ENCODE peak calls at places on chromosome 16, in four cellular contexts. F, K, N and T are unnamed samples. For H3K79me2 and H3K36me3, the result is how much of the 10 kb centered on the place peaks cover.

GRCh38 chr16:88634141-88634993 is 4.0 kb upstream of the IL17C start:
- DNase-seq in F (peak), K (no peak), N (no peak), T (peak)

GRCh38 chr16:23515881-23516280 is 5.6 kb upstream of the GGA2 start:
- DNase-seq in F (no peak), K (no peak), N (no peak), T (no peak)

GRCh38 chr16:48000622-48001021 is 155.2 kb downstream of the ABCC12 start:
- DNase-seq in F (no peak), K (no peak), N (no peak), T (no peak)

GRCh38 chr16:66152841-66153525 is 213.5 kb upstream of the CDH5 start:
- DNase-seq in F (peak), K (no peak), N (no peak), T (no peak)

GRCh38 chr16:23893976-23894375 is 58.2 kb downstream of the PRKCB start:
- DNase-seq in F (no peak), K (no peak), N (no peak), T (no peak)

GRCh38 chr16:86324320-86324719 is 186.0 kb upstream of the FOXF1 start:
- DNase-seq in F (no peak), K (no peak), N (no peak), T (no peak)

GRCh38 chr16:88071908-88072307 is 120.7 kb downstream of the BANP start:
- DNase-seq in F (no peak), K (no peak), N (no peak), T (no peak)

GRCh38 chr16:4016648-4017047 is 99.6 kb downstream of the ADCY9 start:
- DNase-seq in F (peak), K (no peak), N (no peak), T (no peak)

DNA sequence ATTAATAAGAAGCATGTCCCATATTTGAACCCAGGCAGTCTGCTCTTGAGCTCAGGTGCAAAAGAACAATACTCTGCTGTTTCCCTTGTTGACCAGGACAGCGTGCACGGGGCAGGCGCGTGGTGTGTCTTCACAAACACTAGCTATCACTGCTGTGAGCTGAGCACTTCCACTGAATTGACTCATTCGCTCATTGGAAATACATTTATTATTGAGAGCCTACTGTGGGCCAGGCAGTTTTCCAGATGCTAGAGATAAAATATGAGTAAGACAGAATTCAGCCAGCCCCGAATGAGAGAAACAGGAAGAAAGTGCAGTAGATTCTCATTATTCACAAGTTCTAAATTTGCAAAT is 1.7 kb downstream of the CHD9 start:
- DNase-seq in F (peak), K (no peak), N (no peak), T (no peak)
- H3K79me2 ChIP-seq in F (under half), K (half or more), N (half or more), T (half or more)

GRCh38 chr16:12267491-12267890 is 291.0 kb downstream of the SNX29 start:
- DNase-seq in F (no peak), K (no peak), N (no peak), T (no peak)
- H3K36me3 ChIP-seq in F (under half), K (under half), N (under half), T (under half)

GRCh38 chr16:28184625-28185024 is 27.1 kb downstream of the XPO6 start:
- DNase-seq in F (no peak), K (no peak), N (no peak), T (no peak)
- H3K79me2 ChIP-seq in F (half or more), K (half or more), N (half or more), T (half or more)

DNA sequence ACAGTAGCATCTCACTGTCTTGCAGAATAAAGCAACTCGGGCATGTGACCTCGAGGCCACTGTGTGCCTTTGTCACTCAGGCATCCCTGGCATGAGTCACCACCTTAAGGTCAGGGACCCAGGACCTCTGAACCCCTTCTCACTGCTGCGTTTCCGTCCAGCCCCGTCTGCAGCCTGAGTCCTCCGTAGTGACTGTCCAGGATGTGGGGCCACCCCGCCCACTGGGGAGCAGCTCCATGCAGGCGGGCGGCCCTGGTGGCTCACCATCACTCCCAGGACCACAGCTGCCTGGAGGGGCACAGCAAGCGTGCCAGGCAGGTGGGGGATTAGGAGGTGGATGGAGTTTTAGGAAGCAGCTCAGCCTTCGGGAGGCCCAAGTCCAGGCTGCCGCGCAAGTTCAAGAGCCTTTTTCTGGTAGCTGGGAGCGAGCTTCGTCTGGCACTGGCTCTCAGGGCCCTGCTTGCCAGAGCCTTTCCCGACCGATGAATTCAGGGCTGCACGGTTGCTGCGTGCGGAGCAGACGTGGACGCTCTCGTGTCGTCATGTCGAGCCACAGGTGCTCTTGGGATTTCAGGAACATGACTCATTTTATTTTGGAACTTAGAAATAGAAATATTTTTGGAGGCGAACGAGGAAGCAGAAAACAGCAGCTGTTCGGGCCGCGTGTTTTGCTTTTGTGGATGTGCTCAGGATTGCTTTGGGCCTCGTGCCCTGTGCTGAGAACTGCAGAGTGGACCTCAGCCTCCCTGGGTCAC is 16.9 kb downstream of the KCTD5 start:
- DNase-seq in F (no peak), K (no peak), N (no peak), T (no peak)
- H3K36me3 ChIP-seq in F (under half), K (under half), N (half or more), T (under half)

GRCh38 chr16:84588991-84589390 is 28.9 kb downstream of the COTL1 start:
- DNase-seq in F (no peak), K (no peak), N (no peak), T (no peak)
- H3K79me2 ChIP-seq in F (half or more), K (half or more), N (under half), T (under half)

DNA sequence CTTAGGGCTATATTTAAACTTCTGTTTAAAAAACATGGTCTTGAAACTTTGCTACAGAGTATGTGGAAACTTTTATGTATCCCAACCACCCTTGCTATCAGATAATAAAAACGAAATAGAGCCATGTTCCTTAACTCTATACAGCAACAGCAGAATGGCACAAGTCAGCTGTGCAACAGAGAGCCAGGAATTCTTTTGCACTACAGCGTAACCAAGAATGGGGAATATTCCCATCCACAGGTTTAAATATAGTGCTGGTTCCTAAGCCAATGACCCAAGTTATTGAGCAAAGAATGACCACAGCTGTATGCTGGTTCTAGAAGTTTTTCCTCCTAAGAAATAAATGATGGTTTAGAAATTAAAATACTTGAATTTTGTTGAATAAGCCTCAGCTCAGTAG is 33.1 kb downstream of the SETD6 start:
- DNase-seq in F (no peak), K (no peak), N (no peak), T (no peak)
- H3K36me3 ChIP-seq in F (under half), K (half or more), N (half or more), T (under half)

DNA sequence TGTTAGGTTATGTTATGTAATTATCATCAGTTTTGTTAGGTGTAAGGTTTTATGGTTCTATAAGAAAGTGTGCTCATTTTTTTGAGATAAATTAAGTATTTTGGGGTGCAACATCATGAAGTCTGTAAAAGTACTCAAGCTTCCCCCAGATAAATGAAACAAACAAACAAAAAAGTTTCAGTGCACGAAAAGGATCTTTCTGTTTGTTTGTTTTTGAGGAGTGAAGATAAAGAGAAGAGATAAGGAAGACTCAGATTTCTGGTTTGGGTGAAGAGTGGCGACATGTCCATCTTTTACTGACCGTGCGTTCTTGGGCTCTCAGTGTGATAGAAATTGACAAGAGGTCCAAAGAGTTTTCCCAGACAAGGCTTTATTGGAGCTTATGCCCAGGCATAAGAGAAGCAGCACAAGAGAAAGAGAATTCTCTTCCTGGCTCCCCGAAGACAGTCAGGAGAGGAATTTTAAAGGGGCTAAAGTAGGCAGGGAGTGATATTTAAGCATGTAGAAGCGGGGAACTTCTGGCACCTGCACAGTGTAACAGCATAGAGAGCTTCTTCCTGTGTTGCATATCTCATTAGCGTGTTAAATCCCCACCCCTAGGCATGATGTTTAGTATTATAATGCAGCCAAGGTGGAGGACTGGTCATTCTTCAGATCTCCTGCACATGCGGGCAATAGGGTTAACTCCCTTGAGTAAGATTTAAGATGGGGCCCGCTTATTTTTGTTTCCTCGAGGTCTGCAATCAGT is 71.3 kb downstream of the PLCG2 start:
- DNase-seq in F (no peak), K (no peak), N (no peak), T (no peak)
- H3K79me2 ChIP-seq in F (under half), K (under half), N (under half), T (under half)